ENCODE peak calls at places on chromosomes 6 and 20, in six cellular contexts. I is psoas muscle, H is heart right ventricle, Q is GM12865, G is transverse colon, K is tibial artery. T is an unnamed sample.

GRCh38 chr6:50116390-50116789 is 66.7 kb upstream of the DEFB112 start:
- DNase-seq in G (no peak), Q (no peak), I (no peak), H (no peak), K (no peak), T (no peak)

GRCh38 chr6:16832027-16832688 is 70.9 kb upstream of the ATXN1 start:
- DNase-seq in H (no peak), G (no peak), I (no peak), K (no peak), Q (no peak), T (no peak)

GRCh38 chr6:19836799-19837510 is at the start of gene ID4:
- DNase-seq in I (peak), K (peak), G (peak), H (peak), Q (no peak), T (peak)

GRCh38 chr6:35050988-35051330 is 90.2 kb downstream of the TCP11 start:
- DNase-seq in K (peak), H (no peak), I (no peak), G (no peak), Q (no peak), T (no peak)

GRCh38 chr20:51487525-51488279 is 54.8 kb downstream of the NFATC2 start:
- DNase-seq in K (no peak), Q (no peak), I (no peak), H (no peak), G (no peak), T (peak)

GRCh38 chr6:168582581-168582981 is 141.6 kb downstream of the SMOC2 start:
- DNase-seq in H (no peak), K (peak), Q (no peak), I (no peak), G (no peak), T (no peak)

GRCh38 chr6:84021625-84022024 is 11.9 kb upstream of the MRAP2 start:
- DNase-seq in Q (no peak), H (no peak), K (no peak), G (no peak), I (no peak), T (no peak)

GRCh38 chr6:113636357-113636824 is 220.8 kb upstream of the MARCKS start:
- DNase-seq in Q (no peak), K (no peak), G (no peak), I (no peak), H (no peak), T (no peak)

GRCh38 chr6:89298680-89299450 is 16.2 kb downstream of the GABRR2 start:
- DNase-seq in H (no peak), G (no peak), I (no peak), K (no peak), Q (peak), T (peak)

GRCh38 chr20:48822879-48823385 is 4.9 kb downstream of the PREX1 start:
- DNase-seq in I (no peak), K (no peak), Q (peak), H (no peak), G (peak), T (no peak)

GRCh38 chr6:158131926-158132325 is 36.1 kb downstream of the SERAC1 start:
- DNase-seq in G (no peak), K (no peak), H (no peak), Q (peak), I (no peak), T (peak)

GRCh38 chr20:35226126-35226774 is at the start of gene MMP24:
- DNase-seq in Q (no peak), G (no peak), H (no peak), K (no peak), I (no peak), T (no peak)

GRCh38 chr6:95790787-95791186 is 213.5 kb downstream of the MANEA start:
- DNase-seq in Q (no peak), G (no peak), H (no peak), I (no peak), K (no peak), T (no peak)

GRCh38 chr20:5090191-5090590 is 29.6 kb downstream of the PCNA start:
- DNase-seq in Q (peak), K (no peak), G (no peak), H (no peak), I (no peak), T (peak)

GRCh38 chr20:5809495-5809894 is 59.3 kb downstream of the SHLD1 start:
- DNase-seq in K (no peak), Q (no peak), G (no peak), H (no peak), I (no peak), T (no peak)

GRCh38 chr20:6663751-6664388 is 103.6 kb upstream of the BMP2 start:
- DNase-seq in G (peak), I (no peak), K (no peak), Q (no peak), H (no peak), T (no peak)

GRCh38 chr6:17059022-17059421 is 42.8 kb upstream of the STMND1 start:
- DNase-seq in Q (no peak), K (no peak), G (no peak), I (no peak), H (no peak), T (no peak)

GRCh38 chr6:108764580-108764950 is 83.7 kb upstream of the ARMC2 start:
- DNase-seq in H (no peak), I (no peak), K (no peak), Q (no peak), G (no peak), T (no peak)

GRCh38 chr6:138970856-138971425 is 17.1 kb downstream of the REPS1 start:
- DNase-seq in K (no peak), Q (peak), G (no peak), I (no peak), H (no peak), T (peak)

GRCh38 chr20:37943501-37944455 is 40.9 kb downstream of the VSTM2L start:
- DNase-seq in G (no peak), K (peak), H (no peak), Q (no peak), I (no peak), T (no peak)

GRCh38 chr6:148999921-149000589 is 253.2 kb downstream of the UST start:
- DNase-seq in I (peak), G (peak), H (peak), Q (no peak), K (peak), T (peak)

GRCh38 chr6:27772261-27773001 is 139.8 kb downstream of the OR2B2 start:
- DNase-seq in Q (peak), K (peak), H (peak), G (peak), I (peak), T (peak)
- H3K4me3 ChIP-seq in Q (no peak), K (no peak), H (no peak), G (peak), I (peak), T (no peak)

DNA sequence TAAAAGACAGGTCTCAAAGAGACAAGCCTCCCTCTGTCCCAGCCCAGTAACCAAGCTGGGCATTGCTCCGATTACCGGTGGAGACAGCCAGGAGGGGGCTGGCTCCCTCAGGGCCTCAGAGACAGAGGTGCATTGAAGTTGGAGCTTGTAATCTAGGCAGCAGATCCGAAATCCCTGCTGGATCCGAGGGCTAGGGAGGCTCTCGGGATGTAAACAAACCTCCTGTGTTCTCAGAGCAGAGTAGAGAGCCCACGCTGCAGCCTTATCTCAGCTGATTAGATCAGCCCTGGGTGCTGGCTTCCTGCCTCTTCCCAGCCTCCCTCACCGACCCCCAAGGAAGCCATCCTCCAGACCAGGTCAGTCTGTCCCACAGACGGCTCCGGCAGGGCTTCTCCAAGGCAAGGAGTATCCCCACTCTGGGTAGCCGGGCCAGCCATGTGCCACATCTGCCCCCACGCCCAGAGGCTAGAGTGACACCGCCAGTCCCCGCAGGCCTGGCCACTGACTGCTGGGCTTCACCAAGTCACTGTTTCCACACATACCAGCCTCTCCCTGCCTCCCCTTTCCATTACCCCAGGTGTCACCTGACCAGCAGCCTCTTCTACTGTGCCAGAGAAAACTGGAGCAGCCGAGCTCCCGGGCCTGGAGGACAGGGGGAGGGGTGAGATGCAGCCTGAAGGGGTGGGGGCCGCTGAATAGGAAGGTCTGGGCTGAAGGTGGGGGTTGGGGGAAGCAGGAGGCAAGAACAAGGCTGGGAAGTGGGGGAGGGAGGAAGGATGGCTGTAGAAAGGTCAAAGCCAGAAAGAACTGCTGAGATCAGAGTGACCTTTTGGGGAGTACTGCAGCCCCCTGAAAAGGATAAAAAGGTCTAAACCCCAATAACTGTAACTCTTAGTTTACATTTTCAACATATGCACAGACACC is 6.0 kb downstream of the SDC4 start:
- DNase-seq in I (peak), G (peak), K (peak), H (peak), Q (no peak), T (no peak)
- TF ChIP-seq CTCF in I (no peak), G (no peak), K (no peak), H (no peak), Q (no peak), T (no peak)

GRCh38 chr20:41047975-41048305 is 19.3 kb downstream of the TOP1 start:
- DNase-seq in Q (peak), H (no peak), K (no peak), I (no peak), G (no peak), T (peak)
- H3K4me3 ChIP-seq in Q (peak), H (peak), K (peak), I (peak), G (peak), T (peak)

DNA sequence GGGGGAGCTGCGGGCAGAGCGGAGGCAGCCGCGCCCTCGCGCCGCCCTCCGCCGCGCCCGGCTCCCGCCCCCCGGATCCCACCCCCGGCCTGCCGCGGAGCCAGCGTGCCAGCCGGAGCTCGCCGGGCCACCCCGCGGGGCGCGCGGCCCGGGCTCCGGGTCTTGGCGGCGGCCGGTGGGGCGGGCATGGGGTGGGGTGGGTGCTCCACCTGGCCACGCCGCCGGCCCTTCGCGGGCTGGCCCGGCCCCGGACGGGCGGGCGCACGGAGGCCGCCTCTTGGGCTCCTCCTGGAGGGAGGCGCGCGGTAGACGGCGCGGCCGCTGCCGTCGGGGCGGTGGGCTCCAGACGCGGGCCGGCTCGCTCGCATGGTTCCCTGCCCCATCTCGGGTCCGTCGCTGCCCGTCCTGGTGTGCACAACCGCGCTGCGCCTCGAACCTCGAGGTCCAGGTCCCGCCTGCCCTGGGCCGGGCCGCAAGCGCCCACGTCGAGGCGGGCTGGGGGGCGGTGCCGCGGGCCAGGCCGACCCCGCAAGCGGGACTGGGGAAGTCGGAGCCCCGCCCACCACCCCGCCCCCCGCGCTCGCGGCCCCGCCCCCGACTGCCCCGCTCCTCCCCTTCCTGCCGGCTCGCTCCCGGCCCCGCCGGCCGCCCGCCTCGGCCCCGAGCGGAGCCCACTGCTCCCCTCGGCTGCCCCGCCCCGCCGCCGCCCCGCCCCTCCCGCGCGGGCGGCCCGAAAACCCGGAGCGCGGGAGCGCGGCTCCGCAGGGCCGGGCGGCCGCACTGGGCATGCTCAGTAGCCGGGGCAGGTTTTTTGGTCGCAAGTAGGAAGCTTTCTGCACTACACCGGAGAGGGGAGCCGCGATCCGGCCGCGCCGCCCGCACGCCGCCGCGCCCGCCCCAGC is at the start of gene CDYL:
- DNase-seq in H (peak), I (peak), G (peak), K (peak), Q (peak), T (peak)
- TF ChIP-seq CTCF in H (no peak), I (peak), G (no peak), K (peak), Q (peak), T (no peak)

DNA sequence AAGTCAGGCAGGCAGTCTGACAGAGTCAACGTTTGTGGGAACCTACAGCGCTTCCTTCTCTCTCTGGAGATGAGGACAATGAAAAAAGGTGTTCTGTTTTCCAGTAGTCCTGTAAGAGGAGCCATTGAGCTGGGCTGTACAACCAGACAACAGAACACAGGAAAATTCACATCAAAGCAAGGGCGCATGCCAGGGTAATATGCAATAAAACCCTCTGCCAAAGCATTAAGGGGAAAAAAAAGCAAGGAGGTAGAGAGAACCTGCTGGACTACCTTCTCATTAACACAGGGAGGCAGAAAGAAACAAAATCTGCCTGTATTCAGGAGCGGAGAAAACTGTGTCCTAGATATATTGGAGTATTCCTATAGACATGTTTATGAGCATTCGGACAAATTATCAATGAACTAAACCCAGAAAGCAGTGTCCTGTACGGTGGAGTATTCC is 1.3 kb downstream of the RNF24 start:
- DNase-seq in I (no peak), G (peak), Q (peak), H (no peak), K (no peak), T (peak)
- H3K4me3 ChIP-seq in I (peak), G (peak), Q (peak), H (no peak), K (peak), T (peak)

GRCh38 chr6:21300439-21300838 is 293.1 kb upstream of the SOX4 start:
- DNase-seq in K (no peak), I (no peak), G (no peak), H (no peak), Q (no peak), T (no peak)

GRCh38 chr6:21309791-21310190 is 283.8 kb upstream of the SOX4 start:
- DNase-seq in I (no peak), K (no peak), H (no peak), G (no peak), Q (no peak), T (no peak)

GRCh38 chr6:21310736-21311135 is 282.8 kb upstream of the SOX4 start:
- DNase-seq in K (no peak), Q (no peak), H (no peak), I (no peak), G (no peak), T (no peak)

DNA sequence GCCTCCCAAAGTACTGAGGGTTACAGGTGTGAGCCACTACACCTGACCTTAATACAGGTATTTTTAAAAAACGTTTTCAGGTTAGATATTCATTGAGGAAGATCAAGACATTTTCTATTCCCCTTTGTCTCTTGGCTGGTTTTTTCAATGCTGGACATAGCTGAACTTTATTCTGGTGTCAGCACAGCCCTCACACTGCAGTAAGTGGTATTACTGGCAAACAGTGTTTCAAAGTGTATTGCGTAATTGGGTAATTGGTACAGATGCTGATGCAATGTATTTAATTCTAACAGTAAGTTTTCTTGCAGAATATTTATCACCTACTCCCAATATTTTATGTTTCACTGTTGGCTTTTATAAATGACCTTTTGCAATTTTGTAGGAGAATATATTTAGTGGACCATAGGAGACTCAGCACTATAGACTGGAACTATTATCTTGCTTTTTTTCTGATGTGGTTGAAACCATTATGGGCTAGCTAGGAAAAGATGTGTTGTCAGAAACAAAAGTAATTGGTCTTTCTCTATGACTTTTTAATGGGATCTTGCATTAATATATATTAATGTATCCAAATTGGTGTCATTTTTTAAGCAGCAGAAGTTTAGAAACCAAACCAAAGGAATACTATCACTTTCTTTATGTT is 287.6 kb upstream of the SOX4 start:
- DNase-seq in G (no peak), Q (no peak), H (no peak), I (no peak), K (no peak), T (peak)
- TF ChIP-seq CTCF in G (no peak), Q (no peak), H (no peak), I (no peak), K (no peak), T (peak)

GRCh38 chr6:11738681-11739375 is 39.8 kb downstream of the ADTRP start:
- DNase-seq in G (no peak), K (no peak), I (no peak), Q (no peak), H (no peak), T (no peak)
- H3K4me3 ChIP-seq in G (no peak), K (no peak), I (no peak), Q (no peak), H (no peak), T (no peak)

T was measured in cardiac fibroblast.